ENCODE peak calls at places on chromosome 18, in seven cellular contexts. B, X, A, L, J, D and Y are unnamed samples.
A peak's percentile ranks its signal among the peaks of the same experiment; 100 is the strongest.

GRCh38 chr18:21117385-21118135 is 5.9 kb upstream of the ROCK1 start:
- DNase-seq in B (no peak), X (peak; percentile 93), A (no peak), L (no peak), J (no peak), D (no peak), Y (no peak)

GRCh38 chr18:74524097-74524496 is 10.2 kb upstream of the CNDP1 start:
- DNase-seq in B (no peak), X (no peak), A (peak; percentile 42), L (no peak), J (no peak), D (no peak), Y (no peak)

GRCh38 chr18:58900015-58900649 is 35.5 kb downstream of the ZNF532 start:
- DNase-seq in B (no peak), X (no peak), A (no peak), L (no peak), J (no peak), D (no peak), Y (no peak)

GRCh38 chr18:58117685-58118403 is 73.8 kb downstream of the NEDD4L start:
- DNase-seq in B (no peak), X (peak; percentile 97), A (peak; percentile 63), L (no peak), J (peak; percentile 69), D (no peak), Y (peak; percentile 14)

GRCh38 chr18:33467531-33467930 is 27.0 kb upstream of the CCDC178 start:
- DNase-seq in B (no peak), X (peak; percentile 10), A (no peak), L (no peak), J (no peak), D (no peak), Y (no peak)

GRCh38 chr18:44729631-44730101 is 49.0 kb downstream of the SETBP1 start:
- DNase-seq in B (no peak), X (peak; percentile 84), A (no peak), L (no peak), J (no peak), D (no peak), Y (no peak)

GRCh38 chr18:34493566-34494358 is 216.3 kb upstream of the DTNA start:
- DNase-seq in B (peak; percentile 50), X (peak; percentile 42), A (no peak), L (peak; percentile 40), J (no peak), D (peak; percentile 52), Y (peak; percentile 14)

GRCh38 chr18:79983253-79983652 is 5.1 kb downstream of the TXNL4A start:
- DNase-seq in B (no peak), X (no peak), A (no peak), L (no peak), J (no peak), D (no peak), Y (no peak)

GRCh38 chr18:49935215-49935614 is 121.9 kb upstream of the ACAA2 start:
- DNase-seq in B (no peak), X (no peak), A (no peak), L (no peak), J (no peak), D (no peak), Y (no peak)

GRCh38 chr18:34807106-34807796 is 97.2 kb downstream of the DTNA start:
- DNase-seq in B (no peak), X (no peak), A (no peak), L (no peak), J (no peak), D (no peak), Y (no peak)

GRCh38 chr18:68840554-68841263 is 42.8 kb downstream of the CCDC102B start:
- DNase-seq in B (no peak), X (peak; percentile 96), A (no peak), L (peak; percentile 6), J (peak; percentile 0), D (no peak), Y (peak; percentile 20)

GRCh38 chr18:20971886-20972267 is 139.7 kb downstream of the ROCK1 start:
- DNase-seq in B (no peak), X (peak; percentile 16), A (no peak), L (no peak), J (peak; percentile 12), D (no peak), Y (peak; percentile 17)

GRCh38 chr18:75142677-75143076 is 66.3 kb downstream of the PTGR3 start:
- DNase-seq in B (no peak), X (no peak), A (no peak), L (no peak), J (no peak), D (no peak), Y (no peak)

GRCh38 chr18:64974378-64975125 is 776.3 kb upstream of the CDH7 start:
- DNase-seq in B (no peak), X (no peak), A (no peak), L (no peak), J (no peak), D (no peak), Y (no peak)

GRCh38 chr18:67285583-67285982 is 230.9 kb downstream of the DSEL start:
- DNase-seq in B (no peak), X (no peak), A (no peak), L (no peak), J (no peak), D (no peak), Y (no peak)

GRCh38 chr18:58468191-58468590 is 160.7 kb downstream of the ALPK2 start:
- DNase-seq in B (no peak), X (no peak), A (no peak), L (no peak), J (no peak), D (no peak), Y (no peak)

GRCh38 chr18:44067201-44067600 is 613.5 kb upstream of the SETBP1 start:
- DNase-seq in B (no peak), X (no peak), A (no peak), L (no peak), J (no peak), D (no peak), Y (no peak)

GRCh38 chr18:27713727-27714080 is 463.2 kb downstream of the CDH2 start:
- DNase-seq in B (no peak), X (peak; percentile 92), A (no peak), L (no peak), J (no peak), D (no peak), Y (peak; percentile 66)

DNA sequence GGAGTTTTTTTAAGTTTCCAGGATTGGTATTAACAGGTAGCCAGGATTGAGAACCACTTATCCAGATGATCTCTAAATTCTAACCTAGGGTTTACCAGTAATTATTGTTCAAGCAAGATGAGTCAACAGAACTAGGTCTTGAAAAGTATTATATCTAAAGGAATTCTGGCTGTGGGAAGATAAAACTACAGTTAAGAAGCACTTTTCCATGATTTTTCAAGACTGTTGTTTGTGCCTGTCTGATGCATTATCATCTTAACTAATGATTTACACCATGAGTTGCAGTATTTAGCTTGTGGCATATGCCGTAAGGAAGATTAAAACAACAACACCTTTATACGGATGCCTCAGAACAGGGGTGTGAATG is 142.2 kb upstream of the CCDC68 start:
- DNase-seq in B (no peak), X (peak; percentile 57), A (no peak), L (no peak), J (no peak), D (no peak), Y (no peak)
- H3K27ac ChIP-seq in B (no peak overlapping the region), X (no peak overlapping the region), A (no peak overlapping the region), L (no peak overlapping the region), J (peak overlapping the region; percentile 72), D (no peak overlapping the region), Y (no peak overlapping the region)

GRCh38 chr18:48027401-48027931 is 97.0 kb upstream of the SMAD2 start:
- DNase-seq in B (no peak), X (no peak), A (no peak), L (no peak), J (no peak), D (no peak), Y (no peak)
- H3K27ac ChIP-seq in B (peak overlapping the region; percentile 86), X (no peak overlapping the region), A (no peak overlapping the region), L (no peak overlapping the region), J (peak overlapping the region; percentile 41), D (peak overlapping the region; percentile 13), Y (no peak overlapping the region)

GRCh38 chr18:9038277-9038871 is 64.1 kb upstream of the NDUFV2 start:
- DNase-seq in B (no peak), X (peak; percentile 55), A (no peak), L (no peak), J (no peak), D (no peak), Y (no peak)
- H3K27ac ChIP-seq in B (peak overlapping the region; percentile 61), X (no peak overlapping the region), A (no peak overlapping the region), L (no peak overlapping the region), J (no peak overlapping the region), D (no peak overlapping the region), Y (no peak overlapping the region)

GRCh38 chr18:11304900-11305299 is 155.5 kb upstream of the PIEZO2 start:
- DNase-seq in B (no peak), X (no peak), A (no peak), L (peak; percentile 32), J (no peak), D (no peak), Y (no peak)
- H3K27ac ChIP-seq in B (no peak overlapping the region), X (no peak overlapping the region), A (no peak overlapping the region), L (peak overlapping the region; percentile 76), J (no peak overlapping the region), D (no peak overlapping the region), Y (no peak overlapping the region)

DNA sequence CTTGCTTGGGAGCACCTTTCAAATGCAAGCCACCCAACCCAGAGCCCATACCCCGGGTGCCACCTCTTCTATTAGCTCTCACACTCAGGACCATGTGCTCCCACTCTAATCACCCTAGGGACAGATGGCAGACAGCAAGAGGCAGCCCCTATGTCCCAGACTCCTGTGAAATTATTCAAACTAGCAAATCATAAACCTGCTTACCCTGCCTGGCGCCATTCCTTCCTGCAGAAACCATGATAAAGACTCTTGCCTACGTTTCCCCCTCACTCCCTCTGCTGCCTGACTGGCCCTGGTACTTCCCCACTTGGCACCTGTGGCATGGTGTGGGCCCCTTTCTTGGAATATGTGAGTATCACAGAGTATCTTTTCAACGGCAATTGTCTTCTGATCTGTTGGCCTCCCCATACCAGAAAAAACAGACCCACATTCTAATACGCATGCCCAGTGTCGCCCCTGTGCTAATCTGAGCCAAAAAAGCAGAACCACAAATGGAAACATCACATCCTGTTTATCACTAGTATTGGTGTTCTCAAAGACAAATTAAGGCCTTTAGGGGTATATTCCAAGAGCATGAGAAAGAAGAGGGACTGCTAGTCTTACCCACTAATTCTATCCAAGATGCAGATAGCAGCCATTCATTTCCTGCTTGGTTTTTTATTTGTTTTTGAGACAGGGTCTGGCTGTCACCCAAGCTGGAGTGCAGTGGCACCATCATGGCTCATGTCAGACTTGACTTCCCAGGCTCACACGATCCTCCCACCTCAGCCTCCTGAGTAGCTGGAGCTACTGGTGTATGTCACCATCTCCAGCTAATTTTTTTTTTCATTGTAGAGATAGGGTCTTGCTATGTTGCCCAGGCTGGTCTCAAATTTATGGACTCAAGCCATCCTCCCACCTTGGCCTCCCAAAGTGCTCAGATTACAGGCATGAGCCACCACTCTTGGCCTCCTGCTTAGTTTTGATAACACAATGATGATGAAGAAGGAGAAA is 44.1 kb upstream of the TTC39C start:
- DNase-seq in B (no peak), X (no peak), A (no peak), L (no peak), J (no peak), D (no peak), Y (no peak)
- H3K27ac ChIP-seq in B (no peak overlapping the region), X (no peak overlapping the region), A (no peak overlapping the region), L (no peak overlapping the region), J (no peak overlapping the region), D (peak overlapping the region; percentile 56), Y (no peak overlapping the region)

DNA sequence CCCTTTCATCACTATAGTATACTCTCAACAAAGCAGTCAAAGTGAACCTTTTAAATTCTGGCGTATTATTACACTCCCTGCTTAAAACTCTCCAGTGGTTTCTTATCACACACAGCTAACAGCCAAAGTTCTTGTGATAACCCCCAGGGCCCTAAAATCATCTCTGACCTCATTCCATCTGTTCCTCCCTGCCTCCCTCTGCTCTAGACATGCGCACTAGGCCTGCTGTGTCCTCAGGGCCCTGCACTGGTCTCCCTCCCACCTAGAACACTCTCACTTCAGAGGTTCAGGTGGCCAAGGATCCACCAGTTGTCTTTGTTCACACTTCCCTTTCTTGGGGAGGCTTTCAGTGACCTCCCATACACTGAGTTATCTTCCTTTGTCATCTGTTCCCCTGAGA is 603.4 kb downstream of the DSC3 start:
- DNase-seq in B (no peak), X (no peak), A (no peak), L (no peak), J (no peak), D (no peak), Y (no peak)
- H3K27ac ChIP-seq in B (no peak overlapping the region), X (no peak overlapping the region), A (no peak overlapping the region), L (no peak overlapping the region), J (no peak overlapping the region), D (no peak overlapping the region), Y (no peak overlapping the region)